ENCODE peak calls at places on chromosomes 3 and 15, in four cellular contexts. P is heart left ventricle, D is HAP-1, B is posterior cingulate gyrus. M is an unnamed sample.

GRCh38 chr3:196080997-196081833 is 675 bp downstream of the TFRC start:
- DNase-seq in P (peak), B (peak), D (peak), M (peak)

GRCh38 chr3:59081071-59081470 is 31.2 kb upstream of the CFAP20DC start:
- DNase-seq in P (no peak), D (no peak), B (no peak), M (no peak)

GRCh38 chr3:14340960-14341708 is 61.3 kb upstream of the SLC6A6 start:
- DNase-seq in P (no peak), B (no peak), D (no peak), M (no peak)

GRCh38 chr15:45919806-45920205 is 285.0 kb downstream of the SQOR start:
- DNase-seq in P (no peak), D (no peak), B (no peak), M (no peak)

GRCh38 chr15:47349179-47349578 is 368.1 kb upstream of the SEMA6D start:
- DNase-seq in P (no peak), B (no peak), D (no peak), M (no peak)

GRCh38 chr15:87929835-87930234 is 326.7 kb downstream of the NTRK3 start:
- DNase-seq in D (no peak), B (no peak), P (no peak), M (no peak)

GRCh38 chr15:66619152-66619903 is 53.5 kb upstream of the LCTL start:
- DNase-seq in D (peak), B (peak), P (peak), M (peak)

GRCh38 chr3:171159024-171159821 is 132.7 kb upstream of the SLC2A2 start:
- DNase-seq in B (no peak), P (no peak), D (no peak), M (no peak)